ENCODE peak calls at places on chromosomes 16 and 17, in four cellular contexts. P is neural progenitor cell, G is transverse colon, Q is hepatocyte. I is an unnamed sample.
A peak's percentile ranks its signal among the peaks of the same experiment; 100 is the strongest.

GRCh38 chr17:50020841-50021599 is 26.0 kb upstream of the DLX3 start:
- DNase-seq in P (no peak), G (no peak), Q (no peak), I (no peak)

GRCh38 chr16:81694494-81695285 is 84.4 kb upstream of the PLCG2 start:
- DNase-seq in P (peak; percentile 74), Q (no peak), G (no peak), I (no peak)

GRCh38 chr17:30956764-30957374 is 14.0 kb upstream of the RNF135 start:
- DNase-seq in Q (no peak), G (no peak), P (peak; percentile 13), I (peak; percentile 29)

GRCh38 chr16:87933140-87933495 is 3.2 kb downstream of the CA5A start:
- DNase-seq in G (no peak), Q (no peak), P (no peak), I (no peak)

GRCh38 chr16:52837251-52837650 is 215.4 kb downstream of the CHD9NB start:
- DNase-seq in G (no peak), Q (no peak), P (no peak), I (no peak)

GRCh38 chr17:41972571-41973411 is 6.2 kb downstream of the CNP start:
- DNase-seq in Q (no peak), P (no peak), G (no peak), I (peak; percentile 90)

GRCh38 chr17:56707312-56708219 is 114.1 kb downstream of the NOG start:
- DNase-seq in P (peak; percentile 63), G (no peak), Q (peak; percentile 60), I (no peak)

GRCh38 chr17:50620848-50621247 is 13.8 kb upstream of the ABCC3 start:
- DNase-seq in P (peak; percentile 49), Q (no peak), G (no peak), I (no peak)

GRCh38 chr16:56673916-56674315 is 4.3 kb downstream of the MT1H start:
- DNase-seq in P (peak; percentile 52), Q (no peak), G (peak; percentile 30), I (no peak)

GRCh38 chr17:29559640-29560039 is 7.2 kb downstream of the ABHD15 start:
- DNase-seq in P (no peak), G (no peak), Q (no peak), I (no peak)

GRCh38 chr16:82229800-82230619 is 60.0 kb upstream of the MPHOSPH6 start:
- DNase-seq in Q (peak; percentile 88), P (peak; percentile 86), G (peak; percentile 86), I (no peak)

GRCh38 chr16:19173649-19174383 is 5.8 kb downstream of the SYT17 start:
- DNase-seq in G (no peak), P (no peak), Q (no peak), I (no peak)

GRCh38 chr16:8665529-8665928 is 8.9 kb upstream of the ABAT start:
- DNase-seq in Q (no peak), G (no peak), P (no peak), I (no peak)

GRCh38 chr16:81403601-81404391 is 40.8 kb upstream of the CMIP start:
- DNase-seq in G (peak; percentile 91), P (peak; percentile 91), Q (peak; percentile 90), I (peak; percentile 93)

GRCh38 chr17:72122668-72123495 is 2.1 kb downstream of the SOX9 start:
- DNase-seq in G (peak; percentile 52), P (peak; percentile 75), Q (peak; percentile 69), I (no peak)

GRCh38 chr17:2023692-2024571 is 1.2 kb downstream of the RTN4RL1 start:
- DNase-seq in G (peak; percentile 43), Q (peak; percentile 81), P (peak; percentile 99), I (no peak)

GRCh38 chr17:21475555-21475954 is 99.4 kb downstream of the KCNJ12 start:
- DNase-seq in P (no peak), G (no peak), Q (no peak), I (no peak)

GRCh38 chr16:50695017-50696000 is 1.9 kb downstream of the NOD2 start:
- DNase-seq in Q (no peak), G (no peak), P (no peak), I (no peak)

GRCh38 chr17:37570527-37571093 is 38.6 kb downstream of the SYNRG start:
- DNase-seq in G (peak; percentile 57), Q (peak; percentile 66), P (peak; percentile 67), I (no peak)

GRCh38 chr17:49486012-49486641 is 9.0 kb upstream of the NGFR start:
- DNase-seq in Q (peak; percentile 46), G (no peak), P (peak; percentile 86), I (no peak)

GRCh38 chr16:90018297-90019200 is 707 bp downstream of the DBNDD1 start:
- DNase-seq in P (peak; percentile 58), G (peak; percentile 52), Q (peak; percentile 56), I (no peak)

GRCh38 chr17:2138318-2138717 is 83.4 kb downstream of the HIC1 start:
- DNase-seq in Q (peak; percentile 16), P (no peak), G (peak; percentile 45), I (no peak)

GRCh38 chr17:30207655-30208054 is 27.8 kb downstream of the SLC6A4 start:
- DNase-seq in G (no peak), P (no peak), Q (no peak), I (no peak)

GRCh38 chr16:88628512-88628974 is 9.8 kb upstream of the IL17C start:
- DNase-seq in Q (no peak), G (no peak), P (peak; percentile 72), I (no peak)

GRCh38 chr17:66665194-66665593 is 169.7 kb upstream of the CACNG5 start:
- DNase-seq in Q (no peak), P (no peak), G (no peak), I (no peak)

GRCh38 chr17:79664925-79665738 is 54.3 kb upstream of the RBFOX3 start:
- DNase-seq in G (peak; percentile 79), P (peak; percentile 58), Q (peak; percentile 61), I (no peak)

DNA sequence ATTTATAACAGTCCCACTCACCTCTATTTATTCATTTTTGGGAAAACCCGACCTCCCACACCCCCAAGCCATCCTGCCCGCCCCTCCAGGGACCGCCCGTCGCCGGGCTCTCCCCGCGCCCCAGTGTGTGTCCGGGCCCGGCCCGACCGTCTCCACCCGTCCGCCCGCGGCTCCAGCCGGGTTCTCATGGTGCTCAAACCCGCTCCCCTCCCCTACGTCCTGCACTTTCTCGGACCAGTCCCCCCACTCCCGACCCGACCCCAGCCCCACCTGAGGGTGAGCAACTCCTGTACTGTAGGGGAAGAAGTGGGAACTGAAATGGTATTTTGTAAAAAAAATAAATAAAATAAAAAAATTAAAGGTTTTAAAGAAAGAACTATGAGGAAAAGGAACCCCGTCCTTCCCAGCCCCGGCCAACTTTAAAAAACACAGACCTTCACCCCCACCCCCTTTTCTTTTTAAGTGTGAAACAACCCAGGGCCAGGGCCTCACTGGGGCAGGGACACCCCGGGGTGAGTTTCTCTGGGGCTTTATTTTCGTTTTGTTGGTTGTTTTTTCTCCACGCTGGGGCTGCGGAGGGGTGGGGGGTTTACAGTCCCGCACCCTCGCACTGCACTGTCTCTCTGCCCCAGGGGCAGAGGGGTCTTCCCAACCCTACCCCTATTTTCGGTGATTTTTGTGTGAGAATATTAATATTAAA is 638 bp upstream of the TMEM88 start:
- DNase-seq in Q (peak; percentile 10), P (peak; percentile 59), G (no peak), I (peak; percentile 78)
- H3K4me3 ChIP-seq in Q (no peak overlapping the region), P (peak overlapping the region; percentile 74), G (no peak overlapping the region), I (no peak overlapping the region)

DNA sequence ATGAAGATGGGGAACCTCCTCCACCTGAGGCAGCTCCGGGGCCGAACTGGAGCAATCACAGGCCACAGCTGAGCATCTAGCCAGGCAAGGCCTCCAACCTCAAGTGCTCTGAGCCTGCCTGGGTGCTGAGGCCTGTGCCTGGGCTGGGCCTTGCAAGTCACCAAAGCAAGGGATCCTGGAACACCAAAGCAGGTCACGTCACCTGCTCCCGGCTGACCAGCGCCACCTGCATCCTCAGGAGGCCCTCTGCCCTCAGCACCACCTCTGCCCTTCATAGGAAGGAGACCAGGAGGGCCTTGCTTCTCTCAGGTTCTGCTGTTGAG is 68.0 kb downstream of the SMPD3 start:
- DNase-seq in G (no peak), P (no peak), Q (no peak), I (peak; percentile 60)
- H3K4me3 ChIP-seq in G (no peak overlapping the region), P (no peak overlapping the region), Q (no peak overlapping the region), I (no peak overlapping the region)

GRCh38 chr17:80761421-80761871 is 216.8 kb downstream of the RPTOR start:
- DNase-seq in Q (peak; percentile 31), G (no peak), P (no peak), I (no peak)

GRCh38 chr17:80763293-80763867 is 218.7 kb downstream of the RPTOR start:
- DNase-seq in P (no peak), Q (no peak), G (no peak), I (no peak)

GRCh38 chr17:80758793-80759673 is 214.4 kb downstream of the RPTOR start:
- DNase-seq in G (no peak), P (no peak), Q (no peak), I (no peak)

GRCh38 chr17:80762076-80762475 is 217.4 kb downstream of the RPTOR start:
- DNase-seq in Q (no peak), P (no peak), G (no peak), I (no peak)

GRCh38 chr17:80760501-80760900 is 215.9 kb downstream of the RPTOR start:
- DNase-seq in Q (no peak), P (no peak), G (peak; percentile 73), I (no peak)
- H3K4me3 ChIP-seq in Q (no peak overlapping the region), P (no peak overlapping the region), G (no peak overlapping the region), I (no peak overlapping the region)

GRCh38 chr17:39719966-39720365 is 10.4 kb downstream of the MIEN1 start:
- DNase-seq in G (no peak), P (no peak), Q (no peak), I (no peak)

GRCh38 chr17:39722104-39722503 is 8.2 kb downstream of the MIEN1 start:
- DNase-seq in P (no peak), G (no peak), Q (no peak), I (no peak)

GRCh38 chr17:39716879-39717536 is 13.3 kb downstream of the MIEN1 start:
- DNase-seq in G (peak; percentile 83), P (no peak), Q (no peak), I (peak; percentile 58)

GRCh38 chr17:39717660-39718059 is 12.7 kb downstream of the MIEN1 start:
- DNase-seq in P (no peak), Q (no peak), G (no peak), I (peak; percentile 6)

GRCh38 chr17:39719563-39719962 is 10.8 kb downstream of the MIEN1 start:
- DNase-seq in P (no peak), Q (no peak), G (peak; percentile 61), I (no peak)
- H3K4me3 ChIP-seq in P (no peak overlapping the region), Q (no peak overlapping the region), G (no peak overlapping the region), I (no peak overlapping the region)

GRCh38 chr17:81307636-81308035 is 12.5 kb upstream of the SLC38A10 start:
- DNase-seq in P (no peak), G (no peak), Q (no peak), I (no peak)

GRCh38 chr17:81309859-81310839 is 15.0 kb upstream of the SLC38A10 start:
- DNase-seq in Q (no peak), G (no peak), P (no peak), I (no peak)

GRCh38 chr17:81310963-81311550 is 15.9 kb upstream of the SLC38A10 start:
- DNase-seq in P (no peak), Q (no peak), G (no peak), I (no peak)

GRCh38 chr17:81308161-81308560 is 13.1 kb upstream of the SLC38A10 start:
- DNase-seq in P (no peak), G (no peak), Q (no peak), I (no peak)

GRCh38 chr17:81309140-81309858 is 14.2 kb upstream of the SLC38A10 start:
- DNase-seq in Q (peak; percentile 92), G (peak; percentile 96), P (peak; percentile 77), I (peak; percentile 95)
- H3K4me3 ChIP-seq in Q (no peak overlapping the region), G (peak overlapping the region; percentile 25), P (no peak overlapping the region), I (peak overlapping the region; percentile 42)